ENCODE peak calls at places on chromosomes 12 and 14, in seven cellular contexts. X is nephron progenitor cell, Z is transverse colon, V is tibial nerve, U is AG04450, W is D721Med, P is Calu3. C is an unnamed sample.

GRCh38 chr12:108253540-108253939 is 85.6 kb downstream of the CMKLR1 start:
- DNase-seq in P (no peak), W (no peak), X (no peak), Z (no peak), V (no peak), U (no peak), C (no peak)

GRCh38 chr14:23217621-23218020 is 20.1 kb upstream of the RNF212B start:
- DNase-seq in X (no peak), Z (no peak), U (no peak), W (no peak), P (no peak), V (no peak), C (no peak)

GRCh38 chr14:69260979-69261605 is 1.1 kb downstream of the GALNT16 start:
- DNase-seq in X (peak; percentile 62), Z (peak; percentile 39), V (no peak), U (no peak), P (peak; percentile 78), W (peak; percentile 84), C (peak; percentile 88)

GRCh38 chr14:31229638-31230229 is 22.1 kb upstream of the HECTD1 start:
- DNase-seq in X (no peak), Z (peak; percentile 79), U (peak; percentile 88), P (peak; percentile 81), W (no peak), V (peak; percentile 88), C (peak; percentile 90)

GRCh38 chr14:95979339-95980042 is 59.7 kb upstream of the C14orf132 start:
- DNase-seq in X (no peak), P (no peak), W (no peak), V (no peak), U (no peak), Z (no peak), C (no peak)

GRCh38 chr12:95694148-95694547 is 96.4 kb downstream of the NTN4 start:
- DNase-seq in X (no peak), Z (peak; percentile 63), V (no peak), W (no peak), P (no peak), U (no peak), C (no peak)

GRCh38 chr12:65823481-65824313 is 586 bp upstream of the HMGA2 start:
- DNase-seq in P (peak; percentile 81), Z (peak; percentile 73), X (peak; percentile 68), W (no peak), U (no peak), V (no peak), C (no peak)

GRCh38 chr12:128178551-128178950 is 88.4 kb upstream of the TMEM132C start:
- DNase-seq in U (no peak), V (no peak), P (no peak), Z (no peak), W (no peak), X (no peak), C (no peak)

GRCh38 chr12:46382425-46382973 is 9.9 kb upstream of the SLC38A2 start:
- DNase-seq in V (no peak), Z (no peak), W (no peak), U (no peak), X (no peak), P (no peak), C (no peak)

GRCh38 chr12:1367731-1368285 is 226.6 kb downstream of the FBXL14 start:
- DNase-seq in X (peak; percentile 26), Z (no peak), V (no peak), W (no peak), U (no peak), P (no peak), C (no peak)

GRCh38 chr14:59688224-59689170 is 111.9 kb upstream of the CCDC175 start:
- DNase-seq in Z (peak; percentile 58), X (peak; percentile 55), V (peak; percentile 64), W (no peak), U (peak; percentile 20), P (peak; percentile 53), C (no peak)

GRCh38 chr14:34741840-34742239 is 27.4 kb upstream of the CFL2 start:
- DNase-seq in V (no peak), Z (no peak), W (no peak), X (no peak), U (no peak), P (no peak), C (no peak)

GRCh38 chr14:75439989-75440388 is 12.2 kb downstream of the JDP2 start:
- DNase-seq in V (no peak), X (no peak), U (no peak), P (no peak), W (no peak), Z (peak; percentile 50), C (no peak)

GRCh38 chr14:100530270-100531072 is 56.7 kb downstream of the BEGAIN start:
- DNase-seq in Z (no peak), U (no peak), W (no peak), X (no peak), P (no peak), V (peak; percentile 3), C (no peak)

GRCh38 chr12:1634590-1635191 is 5.7 kb downstream of the WNT5B start:
- DNase-seq in Z (peak; percentile 81), V (peak; percentile 86), U (peak; percentile 49), W (peak; percentile 63), X (peak; percentile 78), P (peak; percentile 74), C (peak; percentile 92)

GRCh38 chr14:106174206-106174605 is 647.8 kb downstream of the TMEM121 start:
- DNase-seq in P (no peak), V (no peak), U (no peak), X (no peak), Z (peak; percentile 19), W (no peak), C (no peak)

GRCh38 chr12:23464241-23464812 is 485.1 kb downstream of the SOX5 start:
- DNase-seq in U (no peak), V (no peak), P (no peak), W (no peak), X (no peak), Z (no peak), C (no peak)

GRCh38 chr14:62308316-62308715 is 546.1 kb downstream of the SNAPC1 start:
- DNase-seq in U (no peak), X (no peak), P (no peak), Z (no peak), V (no peak), W (no peak), C (no peak)

GRCh38 chr12:16605666-16606116 is 271 bp downstream of the LMO3 start:
- DNase-seq in U (no peak), Z (no peak), W (no peak), V (no peak), X (peak; percentile 12), P (no peak), C (no peak)

GRCh38 chr12:119245904-119246494 is 67.3 kb downstream of the HSPB8 start:
- DNase-seq in Z (no peak), U (no peak), W (no peak), P (no peak), V (no peak), X (no peak), C (no peak)

GRCh38 chr12:104137175-104137901 is 672 bp downstream of the NFYB start:
- DNase-seq in X (peak; percentile 68), P (peak; percentile 46), Z (peak; percentile 42), U (peak; percentile 30), W (no peak), V (no peak), C (peak; percentile 25)

GRCh38 chr12:23221066-23221465 is 596.1 kb downstream of the ETNK1 start:
- DNase-seq in X (no peak), U (no peak), V (no peak), W (no peak), P (peak; percentile 42), Z (no peak), C (no peak)

GRCh38 chr12:112979281-112979680 is 962 bp downstream of the OAS2 start:
- DNase-seq in Z (peak; percentile 48), X (no peak), U (no peak), V (no peak), W (no peak), P (no peak), C (no peak)

GRCh38 chr14:104369208-104369607 is 210.4 kb upstream of the C14orf180 start:
- DNase-seq in Z (no peak), U (no peak), X (no peak), P (no peak), V (no peak), W (no peak), C (no peak)

GRCh38 chr12:1806301-1807106 is 13.9 kb upstream of the LRTM2 start:
- DNase-seq in W (no peak), P (no peak), U (no peak), X (no peak), Z (no peak), V (no peak), C (no peak)

GRCh38 chr12:49019435-49020317 is 1.1 kb upstream of the PRKAG1 start:
- DNase-seq in Z (peak; percentile 38), X (peak; percentile 36), U (no peak), P (peak; percentile 46), V (peak; percentile 40), W (peak; percentile 58), C (peak; percentile 85)
- TF ChIP-seq CTCF in Z (peak; percentile 11), X (no peak), U (peak; percentile 49), P (peak; percentile 14), V (no peak), W (peak; percentile 47), C (no peak)

GRCh38 chr12:129193263-129193871 is 340.1 kb downstream of the GLT1D1 start:
- DNase-seq in U (no peak), X (peak; percentile 32), W (no peak), Z (peak; percentile 40), P (peak; percentile 41), V (no peak), C (no peak)
- TF ChIP-seq CTCF in U (peak; percentile 53), X (peak; percentile 62), W (peak; percentile 31), Z (peak; percentile 66), P (peak; percentile 87), V (no peak), C (no peak)

DNA sequence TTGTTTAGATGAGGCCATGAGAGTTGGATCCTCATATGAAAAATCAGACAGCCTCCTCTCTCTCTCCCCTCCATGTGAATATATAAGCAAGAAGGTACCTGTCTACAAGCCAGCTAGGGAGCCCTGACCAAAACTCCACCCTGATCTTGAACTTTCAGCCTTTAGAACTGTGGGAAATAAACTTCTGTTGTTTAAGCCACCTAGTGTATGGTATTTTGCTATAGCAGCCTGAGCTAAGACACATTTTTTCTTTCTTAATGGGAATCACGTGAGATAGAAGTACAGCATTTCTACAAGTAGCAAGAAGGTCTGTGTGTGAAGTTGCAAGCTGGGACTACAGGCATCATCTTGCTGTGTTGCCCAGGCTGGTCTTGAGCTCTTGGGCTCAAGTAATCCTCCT is 16.3 kb upstream of the ABHD12B start:
- DNase-seq in P (no peak), W (no peak), Z (no peak), X (no peak), U (no peak), V (no peak), C (no peak)
- TF ChIP-seq CTCF in P (no peak), W (no peak), Z (no peak), X (no peak), U (peak; percentile 31), V (no peak), C (no peak)

DNA sequence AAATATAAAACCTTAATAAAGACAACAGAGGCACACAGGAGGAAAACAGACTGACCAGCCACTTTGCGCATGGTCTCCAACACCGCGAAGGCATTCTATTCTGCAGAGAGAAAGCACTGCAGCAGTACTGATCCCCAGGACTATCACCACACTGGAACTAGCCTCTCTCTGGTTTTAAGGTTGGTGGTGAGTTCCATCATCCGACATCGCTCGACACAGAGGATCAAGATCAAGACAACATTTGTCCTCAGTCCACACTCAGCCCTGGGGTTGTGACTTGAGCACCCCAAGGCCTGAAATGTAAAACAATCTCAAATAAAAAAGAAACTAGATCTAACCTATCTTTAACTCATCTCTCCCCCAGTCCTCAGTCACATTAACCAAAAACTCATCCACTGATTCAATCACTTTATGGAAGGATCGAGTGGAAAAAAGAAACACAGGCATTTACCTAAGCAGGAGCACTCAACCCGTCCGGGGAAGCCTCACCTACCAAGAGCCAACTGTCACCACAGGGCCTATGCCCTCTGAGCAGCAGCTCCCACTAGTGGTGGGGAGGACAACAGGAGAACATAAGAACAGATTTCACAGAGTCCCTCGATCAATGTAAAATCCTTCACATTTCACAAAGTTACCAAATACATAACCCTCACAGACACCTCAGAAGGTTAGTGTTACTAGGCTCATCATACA is 17.7 kb downstream of the STXBP6 start:
- DNase-seq in W (no peak), U (no peak), P (peak; percentile 21), Z (no peak), V (no peak), X (no peak), C (no peak)
- TF ChIP-seq CTCF in W (peak; percentile 7), U (no peak), P (no peak), Z (peak; percentile 14), V (no peak), X (no peak), C (no peak)